ENCODE peak calls at places on chromosomes 3 and 15, in eight cellular contexts. B is upper lobe of right lung, Z is foreskin keratinocyte, E is right cardiac atrium, O is Panc1, A is pancreas, X is HCT116, V is HepG2. S is an unnamed sample. For H3K4me1, the result is how much of the 10 kb centered on the place peaks cover.

GRCh38 chr3:186152889-186153292 is 44.0 kb upstream of the ETV5 start:
- ATAC-seq in X (no peak), B (peak), A (no peak), Z (no peak), E (peak), O (no peak), V (no peak), S (no peak)

GRCh38 chr3:197203714-197204146 is 94.7 kb downstream of the DLG1 start:
- ATAC-seq in V (no peak), B (no peak), X (no peak), Z (no peak), O (no peak), E (no peak), A (no peak), S (no peak)

GRCh38 chr15:71294636-71295241 is 179.5 kb downstream of the THSD4 start:
- ATAC-seq in O (peak), Z (peak), A (no peak), V (no peak), B (no peak), X (peak), E (no peak), S (peak)

GRCh38 chr3:150453353-150453752 is 45.3 kb downstream of the TSC22D2 start:
- ATAC-seq in V (no peak), Z (no peak), X (no peak), O (no peak), A (no peak), B (no peak), E (no peak), S (no peak)

GRCh38 chr15:51907136-51907862 is 64.3 kb downstream of the LEO1 start:
- ATAC-seq in E (no peak), O (peak), Z (peak), V (peak), B (peak), X (peak), A (peak), S (no peak)

GRCh38 chr3:99332726-99333125 is 305.7 kb upstream of the COL8A1 start:
- ATAC-seq in V (no peak), A (no peak), B (no peak), O (no peak), E (no peak), X (no peak), Z (no peak), S (no peak)

GRCh38 chr3:189267981-189268613 is 96.3 kb downstream of the TPRG1 start:
- ATAC-seq in O (no peak), Z (peak), X (peak), V (no peak), E (no peak), B (peak), A (no peak), S (no peak)

GRCh38 chr3:40170395-40170794 is 139.1 kb upstream of the EIF1B start:
- ATAC-seq in X (no peak), Z (no peak), A (no peak), B (no peak), V (no peak), E (no peak), O (no peak), S (no peak)

DNA sequence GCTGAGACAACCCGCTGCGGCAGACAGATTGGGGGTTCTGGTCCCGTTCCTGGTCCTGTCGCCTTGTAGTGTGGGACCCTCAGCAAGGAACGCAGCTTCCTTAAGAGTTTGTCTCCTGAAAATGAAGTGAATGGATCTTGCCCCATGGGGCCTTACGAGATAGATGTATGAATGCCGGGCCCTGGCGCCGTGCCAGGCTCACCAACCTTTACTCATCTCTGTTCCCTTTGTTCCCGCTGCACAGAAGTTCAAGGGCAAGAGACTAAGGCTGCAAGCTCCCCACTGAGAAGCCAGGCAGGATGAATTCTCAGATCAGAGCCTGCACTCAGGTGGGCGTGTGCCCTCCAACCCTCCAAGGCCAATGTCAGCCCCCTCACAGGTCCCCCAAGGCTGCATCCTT is 162.7 kb upstream of the IQSEC1 start:
- ATAC-seq in E (no peak), O (no peak), Z (peak), V (no peak), B (no peak), X (peak), A (no peak), S (no peak)
- H3K4me1 ChIP-seq in E (under half), O (under half), Z (under half), V (under half), B (under half), X (under half), A (under half), S (under half)

DNA sequence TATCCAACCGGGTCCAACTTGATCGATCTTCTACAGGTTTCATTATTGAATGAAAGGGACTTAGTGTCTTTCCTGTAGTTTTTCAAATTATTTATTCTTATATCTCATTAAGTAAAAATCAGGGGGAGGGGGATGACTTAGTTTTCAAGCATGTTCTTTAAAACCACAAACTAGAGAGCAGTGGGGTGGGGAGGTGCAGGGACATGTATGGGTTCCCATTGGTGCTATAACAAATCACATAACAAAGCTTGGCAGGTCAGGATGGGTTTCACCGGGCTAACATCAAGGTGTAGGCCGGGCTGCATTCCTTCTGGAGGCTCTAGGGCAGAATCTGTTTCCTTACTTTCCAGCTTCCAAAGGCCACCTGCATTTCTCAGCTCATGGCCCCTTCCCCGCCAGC is 32.7 kb downstream of the CCNL1 start:
- ATAC-seq in E (no peak), X (no peak), V (no peak), A (no peak), O (no peak), Z (peak), B (no peak), S (no peak)
- H3K4me1 ChIP-seq in E (under half), X (half or more), V (half or more), A (half or more), O (under half), Z (half or more), B (under half), S (under half)

DNA sequence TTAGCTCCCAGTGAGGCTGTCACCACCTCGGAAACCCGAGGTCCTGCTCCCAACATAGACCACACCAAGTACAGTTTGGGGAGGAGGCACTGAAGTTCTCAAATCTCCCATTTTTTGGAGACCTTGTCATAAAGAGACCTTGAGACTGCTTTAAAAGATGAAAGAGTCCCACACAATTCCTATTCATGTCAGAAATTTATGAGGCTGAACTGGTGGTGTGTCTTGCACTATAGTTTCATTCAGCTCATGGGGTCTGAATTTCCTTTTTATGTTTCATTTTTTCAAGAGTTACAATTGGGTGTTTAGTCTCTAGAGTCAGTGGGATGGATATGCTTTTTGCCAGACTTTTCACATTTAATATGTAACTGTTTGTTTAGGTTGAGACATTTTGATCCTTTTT is 318.1 kb upstream of the LRRFIP2 start:
- ATAC-seq in Z (no peak), A (no peak), X (no peak), E (no peak), O (no peak), B (no peak), V (no peak), S (no peak)
- H3K4me1 ChIP-seq in Z (under half), A (under half), X (under half), E (under half), O (under half), B (under half), V (under half), S (under half)

DNA sequence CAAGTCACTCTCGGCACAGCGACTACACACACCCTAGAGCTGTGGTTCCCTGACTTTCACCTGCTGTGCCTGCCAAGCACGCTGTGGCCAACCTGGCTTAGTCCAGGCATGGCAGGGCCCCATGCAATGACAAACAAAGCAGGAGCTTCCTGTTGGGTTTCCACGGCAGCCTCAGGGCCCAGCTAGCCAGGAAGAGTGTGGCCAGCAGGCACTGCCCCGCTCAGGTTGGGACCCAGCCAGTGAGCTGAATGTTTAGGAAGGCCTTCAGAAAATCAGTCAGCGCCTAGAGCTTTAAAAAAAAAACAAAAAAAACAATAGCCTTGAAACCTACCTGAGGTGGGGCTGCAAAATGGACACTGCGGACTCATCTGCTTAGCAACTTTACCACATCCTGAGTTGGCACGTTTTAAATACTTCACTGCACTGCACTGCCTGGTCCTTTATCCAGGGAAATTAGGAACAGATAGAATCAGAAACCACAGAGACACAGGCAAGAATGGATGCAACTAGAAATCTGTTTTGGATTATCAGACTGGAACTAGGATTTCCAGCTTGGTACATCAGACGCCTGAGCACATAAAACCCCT is 36.3 kb upstream of the LDHAL6B start:
- ATAC-seq in A (peak), B (no peak), V (peak), Z (peak), X (no peak), E (peak), O (peak), S (peak)
- H3K4me1 ChIP-seq in A (under half), B (under half), V (under half), Z (under half), X (under half), E (under half), O (under half), S (under half)

DNA sequence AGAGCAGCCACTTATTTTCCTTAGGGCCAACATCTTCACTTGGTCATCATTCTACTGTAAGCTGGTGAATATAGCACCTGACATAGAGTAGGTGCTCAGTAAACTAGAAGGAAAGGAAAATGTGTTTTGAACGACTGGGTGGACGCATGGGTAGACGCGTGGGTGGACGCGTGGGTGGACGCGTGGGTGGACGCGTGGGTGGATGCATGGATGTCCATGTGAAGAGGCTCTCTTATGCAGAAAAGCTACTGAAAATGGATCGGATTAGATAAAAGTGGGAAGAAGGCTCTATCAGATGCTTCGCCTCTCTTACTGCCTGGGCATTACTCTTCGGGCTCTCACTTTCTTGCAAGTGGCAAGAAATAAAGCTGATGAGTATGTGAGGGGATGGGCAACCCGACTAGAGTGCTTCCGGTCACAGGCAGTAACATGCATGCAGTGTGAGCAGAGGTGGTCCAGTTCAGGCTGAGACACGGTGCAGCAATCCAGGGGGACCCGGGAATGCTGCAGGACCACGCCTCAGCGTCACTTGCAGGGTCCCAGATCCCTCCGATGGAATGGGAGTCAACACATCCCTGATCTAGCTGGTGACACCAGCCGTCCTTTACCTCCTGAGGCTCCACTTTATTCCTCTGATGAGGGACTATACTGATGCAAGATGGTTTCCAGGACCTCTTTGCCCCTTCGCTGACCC is 138.0 kb upstream of the MEF2A start:
- ATAC-seq in A (no peak), X (no peak), O (no peak), Z (no peak), B (no peak), V (no peak), E (no peak), S (no peak)
- H3K4me1 ChIP-seq in A (under half), X (under half), O (under half), Z (under half), B (under half), V (under half), E (under half), S (under half)

GRCh38 chr15:74779162-74779648 is 2.7 kb upstream of the CSK start:
- ATAC-seq in O (no peak), V (no peak), A (no peak), B (no peak), X (no peak), Z (no peak), E (no peak), S (no peak)
- H3K4me1 ChIP-seq in O (under half), V (half or more), A (under half), B (under half), X (under half), Z (under half), E (under half), S (under half)

GRCh38 chr15:63232400-63232799 is 43.0 kb downstream of the RAB8B start:
- ATAC-seq in O (no peak), X (no peak), Z (no peak), E (no peak), B (no peak), V (no peak), A (no peak), S (no peak)
- H3K4me1 ChIP-seq in O (under half), X (under half), Z (under half), E (under half), B (half or more), V (under half), A (under half), S (under half)

DNA sequence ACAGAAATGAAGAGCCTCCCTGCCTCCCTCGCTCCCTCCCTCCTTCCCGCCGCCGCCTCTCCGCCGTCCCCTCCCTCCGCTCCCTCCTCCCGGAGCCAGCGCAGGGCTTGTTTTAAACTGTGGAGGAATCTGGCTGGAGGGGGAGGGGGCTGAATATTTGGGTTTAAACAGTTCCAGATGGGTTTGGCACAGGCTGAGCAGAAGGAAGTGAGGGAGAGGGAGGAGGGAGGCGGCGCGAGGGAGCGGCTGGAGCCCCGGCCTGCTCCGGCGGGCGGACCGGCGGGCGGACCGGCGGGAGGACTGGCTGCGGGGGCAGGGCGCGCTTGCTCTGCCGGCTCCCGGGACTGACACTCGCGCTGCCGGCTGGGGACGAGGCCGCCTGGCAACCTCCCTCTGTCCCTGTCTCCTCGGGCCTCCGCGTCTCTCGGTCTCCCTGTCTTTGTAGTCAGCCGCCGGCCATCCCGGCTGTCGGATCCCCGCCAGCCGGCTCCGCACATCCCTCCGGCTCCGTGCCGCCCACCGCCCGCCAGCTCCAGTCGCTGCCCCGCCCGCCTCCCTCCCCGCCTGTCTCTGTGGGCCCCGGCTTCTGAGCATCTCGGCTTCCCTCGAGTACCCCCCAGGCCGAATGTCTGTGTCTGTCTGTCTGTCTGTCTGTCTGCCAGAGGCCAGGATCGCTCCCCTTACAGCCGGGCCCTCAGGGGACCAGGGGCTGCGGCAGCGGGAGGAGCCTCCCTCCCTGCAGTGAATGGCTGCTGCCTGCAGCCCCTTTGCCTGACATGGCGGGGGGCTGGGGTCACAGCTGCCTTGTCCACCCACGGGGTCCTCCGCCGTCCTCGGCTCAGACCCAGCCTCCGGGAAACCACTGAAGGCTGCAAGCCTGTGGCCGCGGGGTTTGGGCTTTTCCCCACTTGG is 7.6 kb downstream of the EPHB3 start:
- ATAC-seq in X (peak), A (peak), V (peak), Z (peak), B (peak), O (peak), E (peak), S (peak)
- H3K4me1 ChIP-seq in X (half or more), A (under half), V (under half), Z (under half), B (under half), O (under half), E (under half), S (half or more)

GRCh38 chr15:73983773-73984172 is 8.3 kb downstream of the STOML1 start:
- ATAC-seq in V (no peak), E (no peak), O (no peak), A (no peak), X (no peak), B (no peak), Z (no peak), S (no peak)

GRCh38 chr15:73984208-73984979 is 7.7 kb downstream of the STOML1 start:
- ATAC-seq in E (no peak), O (no peak), Z (no peak), X (no peak), V (no peak), B (no peak), A (no peak), S (no peak)

GRCh38 chr15:73986776-73987056 is 5.4 kb downstream of the STOML1 start:
- ATAC-seq in E (no peak), X (no peak), Z (no peak), O (no peak), B (no peak), A (no peak), V (no peak), S (no peak)

GRCh38 chr15:73986055-73986775 is 5.9 kb downstream of the STOML1 start:
- ATAC-seq in Z (no peak), V (no peak), A (no peak), O (no peak), X (no peak), E (no peak), B (no peak), S (no peak)

GRCh38 chr15:73985101-73985873 is 6.8 kb downstream of the STOML1 start:
- ATAC-seq in O (no peak), B (no peak), X (no peak), E (no peak), A (no peak), Z (peak), V (no peak), S (no peak)
- H3K4me1 ChIP-seq in O (under half), B (half or more), X (half or more), E (under half), A (under half), Z (under half), V (under half), S (under half)

GRCh38 chr15:83057660-83058376 is 9.2 kb downstream of the BTBD1 start:
- ATAC-seq in E (peak), X (no peak), B (no peak), V (no peak), O (no peak), Z (no peak), A (no peak), S (no peak)

GRCh38 chr15:83062768-83063180 is 4.3 kb downstream of the BTBD1 start:
- ATAC-seq in Z (no peak), A (no peak), X (no peak), V (no peak), O (no peak), B (no peak), E (no peak), S (no peak)

GRCh38 chr15:83053151-83053550 is 13.9 kb downstream of the BTBD1 start:
- ATAC-seq in A (peak), B (peak), V (no peak), E (no peak), O (no peak), Z (peak), X (no peak), S (peak)

GRCh38 chr15:83061680-83062079 is 5.4 kb downstream of the BTBD1 start:
- ATAC-seq in Z (peak), X (no peak), A (no peak), B (no peak), O (peak), V (no peak), E (no peak), S (no peak)

GRCh38 chr15:83057002-83057401 is 10.1 kb downstream of the BTBD1 start:
- ATAC-seq in A (no peak), B (no peak), V (no peak), Z (no peak), O (no peak), E (no peak), X (no peak), S (no peak)
- H3K4me1 ChIP-seq in A (under half), B (under half), V (under half), Z (under half), O (under half), E (under half), X (under half), S (under half)